ENCODE peak calls at places on chromosome 16, in nine cellular contexts. V is sigmoid colon; F is fibroblast of pulmonary artery; Q is CD4-positive, CD25-positive, alpha-beta regulatory T cell; G is KBM-7; X is AG09319; J is NCI-H1436; B is Right ventricle myocardium superior; Y is activated CD8-positive, alpha-beta memory T cell treated with anti-CD3 and anti-CD28 coated beads for 48 hours. M is an unnamed sample.

GRCh38 chr16:48203974-48204824 is 39.9 kb upstream of the LONP2 start:
- DNase-seq in V (no peak), F (no peak), Q (no peak), G (no peak), X (no peak), J (no peak), B (no peak), Y (no peak), M (no peak)

GRCh38 chr16:25413962-25414361 is 156.3 kb upstream of the ZKSCAN2 start:
- DNase-seq in V (no peak), F (no peak), Q (no peak), G (no peak), X (no peak), J (no peak), B (no peak), Y (no peak), M (no peak)

GRCh38 chr16:85172465-85173071 is 60.3 kb upstream of the CIBAR2 start:
- DNase-seq in V (no peak), F (peak), Q (no peak), G (peak), X (no peak), J (peak), B (peak), Y (no peak), M (peak)

GRCh38 chr16:19532601-19533000 is 8.9 kb downstream of the CCP110 start:
- DNase-seq in V (no peak), F (no peak), Q (no peak), G (no peak), X (no peak), J (no peak), B (no peak), Y (no peak), M (no peak)

GRCh38 chr16:28915181-28915580 is 9.9 kb downstream of the RABEP2 start:
- DNase-seq in V (no peak), F (peak), Q (no peak), G (no peak), X (peak), J (no peak), B (no peak), Y (no peak), M (peak)

GRCh38 chr16:57471852-57472664 is 9.6 kb downstream of the POLR2C start:
- DNase-seq in V (no peak), F (no peak), Q (no peak), G (no peak), X (no peak), J (no peak), B (no peak), Y (no peak), M (no peak)

GRCh38 chr16:51577621-51578303 is 426.7 kb upstream of the SALL1 start:
- DNase-seq in V (no peak), F (no peak), Q (no peak), G (no peak), X (no peak), J (no peak), B (no peak), Y (no peak), M (peak)

GRCh38 chr16:87170310-87170709 is 146.9 kb downstream of the C16orf95 start:
- DNase-seq in V (no peak), F (no peak), Q (no peak), G (no peak), X (no peak), J (no peak), B (no peak), Y (no peak), M (no peak)

GRCh38 chr16:14155572-14156213 is 84.6 kb downstream of the MRTFB start:
- DNase-seq in V (no peak), F (no peak), Q (no peak), G (no peak), X (no peak), J (no peak), B (no peak), Y (no peak), M (no peak)

GRCh38 chr16:67311607-67312449 is 14.7 kb downstream of the KCTD19 start:
- DNase-seq in V (no peak), F (peak), Q (no peak), G (no peak), X (peak), J (no peak), B (no peak), Y (peak), M (peak)

GRCh38 chr16:27724491-27724878 is 174.5 kb downstream of the KATNIP start:
- DNase-seq in V (no peak), F (no peak), Q (no peak), G (no peak), X (no peak), J (no peak), B (peak), Y (no peak), M (no peak)

GRCh38 chr16:2456551-2457153 is 3.3 kb upstream of the TEDC2 start:
- DNase-seq in V (no peak), F (no peak), Q (no peak), G (no peak), X (no peak), J (no peak), B (no peak), Y (no peak), M (no peak)

GRCh38 chr16:87431926-87432325 is 39.8 kb downstream of the MAP1LC3B start:
- DNase-seq in V (no peak), F (peak), Q (no peak), G (no peak), X (peak), J (no peak), B (peak), Y (no peak), M (peak)

GRCh38 chr16:52569296-52569695 is 22.4 kb upstream of the TOX3 start:
- DNase-seq in V (no peak), F (no peak), Q (no peak), G (no peak), X (no peak), J (no peak), B (no peak), Y (no peak), M (no peak)

GRCh38 chr16:1444730-1445517 is 568 bp upstream of the CCDC154 start:
- DNase-seq in V (no peak), F (no peak), Q (no peak), G (no peak), X (no peak), J (no peak), B (no peak), Y (no peak), M (no peak)

GRCh38 chr16:10992797-10993196 is 48.4 kb downstream of the CLEC16A start:
- DNase-seq in V (no peak), F (peak), Q (no peak), G (no peak), X (no peak), J (no peak), B (peak), Y (no peak), M (no peak)

GRCh38 chr16:83666449-83666848 is 141.3 kb upstream of the HSBP1 start:
- DNase-seq in V (no peak), F (no peak), Q (no peak), G (no peak), X (no peak), J (no peak), B (no peak), Y (no peak), M (no peak)

GRCh38 chr16:70749681-70750601 is 51.0 kb downstream of the VAC14 start:
- DNase-seq in V (no peak), F (no peak), Q (no peak), G (no peak), X (no peak), J (no peak), B (no peak), Y (no peak), M (no peak)

GRCh38 chr16:24992696-24993095 is 22.5 kb downstream of the ARHGAP17 start:
- DNase-seq in V (no peak), F (no peak), Q (no peak), G (no peak), X (no peak), J (no peak), B (no peak), Y (no peak), M (no peak)

GRCh38 chr16:827513-827912 is 27.0 kb upstream of the GNG13 start:
- DNase-seq in V (no peak), F (no peak), Q (no peak), G (no peak), X (no peak), J (no peak), B (no peak), Y (no peak), M (no peak)

GRCh38 chr16:52090080-52090479 is 456.9 kb downstream of the TOX3 start:
- DNase-seq in V (no peak), F (no peak), Q (no peak), G (no peak), X (no peak), J (no peak), B (no peak), Y (no peak), M (no peak)

GRCh38 chr16:1981972-1982574 is 804 bp upstream of the NOXO1 start:
- DNase-seq in V (no peak), F (no peak), Q (no peak), G (no peak), X (no peak), J (no peak), B (no peak), Y (no peak), M (no peak)

GRCh38 chr16:84874553-84874952 is 54.8 kb downstream of the CRISPLD2 start:
- DNase-seq in V (no peak), F (peak), Q (no peak), G (no peak), X (no peak), J (no peak), B (no peak), Y (no peak), M (no peak)

GRCh38 chr16:88274847-88275246 is 107.9 kb upstream of the ZNF469 start:
- DNase-seq in V (peak), F (peak), Q (no peak), G (no peak), X (no peak), J (no peak), B (no peak), Y (no peak), M (no peak)

GRCh38 chr16:22782299-22782698 is 31.7 kb upstream of the HS3ST2 start:
- DNase-seq in V (no peak), F (no peak), Q (no peak), G (peak), X (no peak), J (no peak), B (no peak), Y (no peak), M (no peak)

GRCh38 chr16:17831330-17831729 is 360.6 kb upstream of the XYLT1 start:
- DNase-seq in V (no peak), F (no peak), Q (no peak), G (no peak), X (no peak), J (no peak), B (no peak), Y (no peak), M (no peak)

GRCh38 chr16:21159281-21159951 is 942 bp downstream of the LDAF1 start:
- DNase-seq in V (peak), F (no peak), Q (peak), G (peak), X (no peak), J (no peak), B (peak), Y (no peak), M (peak)

GRCh38 chr16:57609541-57610401 is 18.7 kb upstream of the ADGRG1 start:
- DNase-seq in V (peak), F (peak), Q (peak), G (no peak), X (no peak), J (peak), B (peak), Y (peak), M (peak)

GRCh38 chr16:31876955-31877828 is 3.6 kb downstream of the ZNF267 start:
- DNase-seq in V (no peak), F (peak), Q (peak), G (no peak), X (peak), J (no peak), B (no peak), Y (no peak), M (peak)

GRCh38 chr16:52318259-52319008 is 228.5 kb downstream of the TOX3 start:
- DNase-seq in V (no peak), F (no peak), Q (no peak), G (no peak), X (no peak), J (peak), B (no peak), Y (no peak), M (no peak)

GRCh38 chr16:46817961-46818360 is 13.0 kb downstream of the C16orf87 start:
- DNase-seq in V (no peak), F (peak), Q (no peak), G (no peak), X (no peak), J (no peak), B (no peak), Y (no peak), M (peak)

M was measured in lung microvascular endothelial cell.